ENCODE peak calls at places on chromosomes 7 and 10, in nine cellular contexts. One of them, this sample, is unnamed.

GRCh38 chr10:17043586-17043985 is 86.0 kb downstream of the CUBN start:
- DNase-seq in gastrocnemius medialis: no peak
- DNase-seq in left ventricle myocardium inferior: no peak
- DNase-seq in pancreas: no peak
- DNase-seq in neural progenitor cell: no peak
- DNase-seq in OCI-LY7: no peak
- DNase-seq in CD8-positive, alpha-beta T cell: no peak
- DNase-seq in fibroblast of lung: no peak
- DNase-seq in IMR-90: no peak
- DNase-seq in this sample: no peak

GRCh38 chr10:66819691-66820090 is 106.1 kb upstream of the LRRTM3 start:
- DNase-seq in left ventricle myocardium inferior: no peak
- DNase-seq in fibroblast of lung: no peak
- DNase-seq in gastrocnemius medialis: no peak
- DNase-seq in CD8-positive, alpha-beta T cell: no peak
- DNase-seq in IMR-90: no peak
- DNase-seq in pancreas: no peak
- DNase-seq in neural progenitor cell: no peak
- DNase-seq in OCI-LY7: no peak
- DNase-seq in this sample: no peak

GRCh38 chr10:70265032-70265689 is 18.6 kb downstream of the NPFFR1 start:
- DNase-seq in CD8-positive, alpha-beta T cell: no peak
- DNase-seq in fibroblast of lung: no peak
- DNase-seq in pancreas: no peak
- DNase-seq in OCI-LY7: peak; percentile 78
- DNase-seq in left ventricle myocardium inferior: no peak
- DNase-seq in IMR-90: no peak
- DNase-seq in gastrocnemius medialis: no peak
- DNase-seq in neural progenitor cell: peak; percentile 74
- DNase-seq in this sample: no peak

GRCh38 chr10:75104842-75105241 is 6.6 kb upstream of the SAMD8 start:
- DNase-seq in neural progenitor cell: no peak
- DNase-seq in CD8-positive, alpha-beta T cell: no peak
- DNase-seq in left ventricle myocardium inferior: no peak
- DNase-seq in OCI-LY7: no peak
- DNase-seq in IMR-90: no peak
- DNase-seq in pancreas: no peak
- DNase-seq in fibroblast of lung: no peak
- DNase-seq in gastrocnemius medialis: no peak
- DNase-seq in this sample: no peak

GRCh38 chr10:86798636-86799035 is 42.2 kb downstream of the BMPR1A start:
- DNase-seq in OCI-LY7: no peak
- DNase-seq in IMR-90: peak; percentile 51
- DNase-seq in gastrocnemius medialis: no peak
- DNase-seq in left ventricle myocardium inferior: no peak
- DNase-seq in neural progenitor cell: no peak
- DNase-seq in CD8-positive, alpha-beta T cell: no peak
- DNase-seq in fibroblast of lung: peak; percentile 41
- DNase-seq in pancreas: no peak
- DNase-seq in this sample: no peak

GRCh38 chr10:125343118-125343752 is 182.9 kb upstream of the CTBP2 start:
- DNase-seq in neural progenitor cell: peak; percentile 50
- DNase-seq in pancreas: no peak
- DNase-seq in fibroblast of lung: peak; percentile 16
- DNase-seq in left ventricle myocardium inferior: no peak
- DNase-seq in gastrocnemius medialis: no peak
- DNase-seq in OCI-LY7: peak; percentile 20
- DNase-seq in IMR-90: peak; percentile 36
- DNase-seq in CD8-positive, alpha-beta T cell: no peak
- DNase-seq in this sample: no peak

GRCh38 chr7:50307368-50308012 is 3.0 kb downstream of the IKZF1 start:
- DNase-seq in gastrocnemius medialis: no peak
- DNase-seq in neural progenitor cell: peak; percentile 48
- DNase-seq in pancreas: no peak
- DNase-seq in IMR-90: no peak
- DNase-seq in left ventricle myocardium inferior: no peak
- DNase-seq in OCI-LY7: peak; percentile 88
- DNase-seq in CD8-positive, alpha-beta T cell: peak; percentile 54
- DNase-seq in fibroblast of lung: no peak
- DNase-seq in this sample: no peak

GRCh38 chr7:133409421-133409820 is 156.5 kb downstream of the EXOC4 start:
- DNase-seq in CD8-positive, alpha-beta T cell: no peak
- DNase-seq in pancreas: no peak
- DNase-seq in fibroblast of lung: no peak
- DNase-seq in neural progenitor cell: no peak
- DNase-seq in OCI-LY7: no peak
- DNase-seq in left ventricle myocardium inferior: no peak
- DNase-seq in gastrocnemius medialis: no peak
- DNase-seq in IMR-90: no peak
- DNase-seq in this sample: no peak

GRCh38 chr10:72056113-72056512 is 32.2 kb downstream of the SPOCK2 start:
- DNase-seq in gastrocnemius medialis: no peak
- DNase-seq in OCI-LY7: no peak
- DNase-seq in left ventricle myocardium inferior: peak; percentile 45
- DNase-seq in CD8-positive, alpha-beta T cell: no peak
- DNase-seq in pancreas: peak; percentile 76
- DNase-seq in fibroblast of lung: no peak
- DNase-seq in IMR-90: no peak
- DNase-seq in neural progenitor cell: no peak
- DNase-seq in this sample: no peak

GRCh38 chr10:72058989-72059842 is 29.1 kb downstream of the SPOCK2 start:
- DNase-seq in IMR-90: no peak
- DNase-seq in CD8-positive, alpha-beta T cell: no peak
- DNase-seq in OCI-LY7: no peak
- DNase-seq in fibroblast of lung: peak; percentile 24
- DNase-seq in pancreas: no peak
- DNase-seq in left ventricle myocardium inferior: no peak
- DNase-seq in gastrocnemius medialis: no peak
- DNase-seq in neural progenitor cell: no peak
- DNase-seq in this sample: no peak

GRCh38 chr10:72059843-72060822 is 28.2 kb downstream of the SPOCK2 start:
- DNase-seq in OCI-LY7: no peak
- DNase-seq in neural progenitor cell: no peak
- DNase-seq in fibroblast of lung: no peak
- DNase-seq in gastrocnemius medialis: no peak
- DNase-seq in left ventricle myocardium inferior: no peak
- DNase-seq in CD8-positive, alpha-beta T cell: no peak
- DNase-seq in pancreas: no peak
- DNase-seq in IMR-90: no peak
- DNase-seq in this sample: no peak

GRCh38 chr10:72056932-72057751 is 31.2 kb downstream of the SPOCK2 start:
- DNase-seq in gastrocnemius medialis: no peak
- DNase-seq in IMR-90: no peak
- DNase-seq in pancreas: peak; percentile 71
- DNase-seq in left ventricle myocardium inferior: no peak
- DNase-seq in CD8-positive, alpha-beta T cell: no peak
- DNase-seq in fibroblast of lung: no peak
- DNase-seq in OCI-LY7: no peak
- DNase-seq in neural progenitor cell: no peak
- DNase-seq in this sample: no peak

DNA sequence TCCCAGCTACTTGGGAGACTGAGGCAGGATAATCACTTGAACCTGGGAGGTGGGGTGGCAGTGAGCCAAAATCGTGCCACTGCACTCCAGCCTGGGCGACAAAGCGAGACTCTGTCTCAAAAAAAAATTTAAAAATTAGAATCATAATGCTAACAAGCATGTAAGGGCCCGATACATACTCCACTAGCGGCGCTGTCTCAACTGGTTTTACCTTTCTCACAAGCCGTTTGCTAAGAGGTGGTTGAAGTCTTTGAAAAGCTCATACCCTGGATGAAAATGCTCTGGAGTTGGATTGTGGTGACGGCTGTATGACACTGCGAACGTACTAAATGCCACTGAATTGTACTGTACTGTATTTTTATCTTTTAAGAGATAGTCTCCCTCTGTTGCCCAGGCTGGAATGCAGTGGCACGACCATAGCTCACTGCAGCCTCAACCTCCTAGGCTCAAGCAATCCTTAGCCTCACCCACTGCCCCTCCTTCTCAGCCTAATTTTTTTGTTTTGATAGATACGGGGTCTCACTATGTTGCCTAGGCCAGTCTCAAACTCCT is 29.9 kb downstream of the SPOCK2 start:
- DNase-seq in fibroblast of lung: no peak
- DNase-seq in gastrocnemius medialis: no peak
- DNase-seq in left ventricle myocardium inferior: no peak
- DNase-seq in pancreas: no peak
- DNase-seq in OCI-LY7: no peak
- DNase-seq in CD8-positive, alpha-beta T cell: no peak
- DNase-seq in neural progenitor cell: no peak
- DNase-seq in IMR-90: no peak
- DNase-seq in this sample: no peak
- H3K4me1 ChIP-seq in fibroblast of lung: no peaks in the 10 kb centered on the region
- H3K4me1 ChIP-seq in gastrocnemius medialis: no peaks in the 10 kb centered on the region
- H3K4me1 ChIP-seq in left ventricle myocardium inferior: peaks cover 28% of the 10 kb centered on the region
- H3K4me1 ChIP-seq in pancreas: peaks cover 22% of the 10 kb centered on the region
- H3K4me1 ChIP-seq in OCI-LY7: no peaks in the 10 kb centered on the region
- H3K4me1 ChIP-seq in CD8-positive, alpha-beta T cell: peaks cover 8% of the 10 kb centered on the region
- H3K4me1 ChIP-seq in neural progenitor cell: peaks cover 7% of the 10 kb centered on the region
- H3K4me1 ChIP-seq in IMR-90: no peaks in the 10 kb centered on the region
- H3K4me1 ChIP-seq in this sample: no peaks in the 10 kb centered on the region

DNA sequence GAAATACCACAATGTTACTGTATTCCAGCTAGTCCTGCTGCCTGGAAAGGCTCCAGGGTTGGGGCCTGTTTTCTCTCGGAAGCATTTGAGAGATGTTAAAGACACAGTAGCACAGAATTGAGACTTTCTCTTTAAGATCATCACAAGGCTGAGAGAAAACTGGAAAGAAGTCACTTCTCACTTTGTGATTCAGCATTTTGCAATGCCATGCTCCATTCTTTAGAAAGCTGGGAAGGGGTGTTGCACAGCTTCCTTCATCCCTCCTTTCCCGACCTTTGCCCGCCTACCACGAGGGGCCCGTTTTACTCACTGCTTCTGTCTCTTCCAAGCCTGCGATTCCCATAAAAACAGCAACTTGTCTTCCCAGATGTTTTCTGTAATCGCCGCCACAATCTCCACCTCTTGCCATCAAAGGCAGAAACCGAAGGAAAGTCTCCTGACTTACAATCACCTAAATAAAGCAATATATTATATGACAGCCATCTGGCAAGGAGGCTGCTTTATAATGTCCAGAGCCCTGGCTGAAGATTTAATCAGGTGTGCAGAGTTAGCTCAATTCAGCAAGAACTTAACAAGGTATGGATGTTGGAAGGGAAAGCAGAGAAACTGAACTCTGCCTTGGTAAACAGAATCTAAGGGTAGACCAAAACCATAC is 18.9 kb downstream of the NOD1 start:
- DNase-seq in gastrocnemius medialis: no peak
- DNase-seq in fibroblast of lung: peak; percentile 96
- DNase-seq in pancreas: no peak
- DNase-seq in left ventricle myocardium inferior: no peak
- DNase-seq in CD8-positive, alpha-beta T cell: no peak
- DNase-seq in neural progenitor cell: no peak
- DNase-seq in IMR-90: peak; percentile 95
- DNase-seq in OCI-LY7: no peak
- DNase-seq in this sample: peak; percentile 72
- H3K27ac ChIP-seq in gastrocnemius medialis: no peak overlapping the region
- H3K27ac ChIP-seq in fibroblast of lung: peak overlapping the region; percentile 84
- H3K27ac ChIP-seq in pancreas: no peak overlapping the region
- H3K27ac ChIP-seq in left ventricle myocardium inferior: peak overlapping the region; percentile 27
- H3K27ac ChIP-seq in CD8-positive, alpha-beta T cell: no peak overlapping the region
- H3K27ac ChIP-seq in neural progenitor cell: no peak overlapping the region
- H3K27ac ChIP-seq in IMR-90: peak overlapping the region; percentile 61
- H3K27ac ChIP-seq in OCI-LY7: no peak overlapping the region
- H3K27ac ChIP-seq in this sample: peak overlapping the region; percentile 52

GRCh38 chr10:113059001-113059780 is 109.1 kb downstream of the TCF7L2 start:
- DNase-seq in left ventricle myocardium inferior: peak; percentile 28
- DNase-seq in pancreas: no peak
- DNase-seq in IMR-90: peak; percentile 71
- DNase-seq in CD8-positive, alpha-beta T cell: no peak
- DNase-seq in neural progenitor cell: peak; percentile 49
- DNase-seq in OCI-LY7: no peak
- DNase-seq in gastrocnemius medialis: no peak
- DNase-seq in fibroblast of lung: peak; percentile 73
- DNase-seq in this sample: no peak
- H3K4me1 ChIP-seq in left ventricle myocardium inferior: peaks cover 77% of the 10 kb centered on the region
- H3K4me1 ChIP-seq in pancreas: peaks cover 35% of the 10 kb centered on the region
- H3K4me1 ChIP-seq in IMR-90: peaks cover 37% of the 10 kb centered on the region
- H3K4me1 ChIP-seq in CD8-positive, alpha-beta T cell: peaks cover 15% of the 10 kb centered on the region
- H3K4me1 ChIP-seq in neural progenitor cell: peaks cover 84% of the 10 kb centered on the region
- H3K4me1 ChIP-seq in OCI-LY7: no peaks in the 10 kb centered on the region
- H3K4me1 ChIP-seq in gastrocnemius medialis: peaks cover 30% of the 10 kb centered on the region
- H3K4me1 ChIP-seq in fibroblast of lung: peaks cover 31% of the 10 kb centered on the region
- H3K4me1 ChIP-seq in this sample: peaks cover 66% of the 10 kb centered on the region

GRCh38 chr10:63516207-63516606 is 5.0 kb upstream of the REEP3 start:
- DNase-seq in gastrocnemius medialis: no peak
- DNase-seq in CD8-positive, alpha-beta T cell: no peak
- DNase-seq in OCI-LY7: no peak
- DNase-seq in left ventricle myocardium inferior: no peak
- DNase-seq in IMR-90: no peak
- DNase-seq in neural progenitor cell: no peak
- DNase-seq in fibroblast of lung: no peak
- DNase-seq in pancreas: no peak
- DNase-seq in this sample: no peak

GRCh38 chr10:63520463-63521388 is 475 bp upstream of the REEP3 start:
- DNase-seq in neural progenitor cell: peak; percentile 90
- DNase-seq in OCI-LY7: peak; percentile 76
- DNase-seq in fibroblast of lung: peak; percentile 80
- DNase-seq in IMR-90: peak; percentile 28
- DNase-seq in CD8-positive, alpha-beta T cell: peak; percentile 2
- DNase-seq in pancreas: no peak
- DNase-seq in left ventricle myocardium inferior: peak; percentile 76
- DNase-seq in gastrocnemius medialis: peak; percentile 34
- DNase-seq in this sample: no peak

GRCh38 chr10:63521389-63522128 is at the start of gene REEP3:
- DNase-seq in IMR-90: peak; percentile 75
- DNase-seq in fibroblast of lung: peak; percentile 78
- DNase-seq in left ventricle myocardium inferior: peak; percentile 70
- DNase-seq in gastrocnemius medialis: peak; percentile 42
- DNase-seq in CD8-positive, alpha-beta T cell: peak; percentile 15
- DNase-seq in pancreas: peak; percentile 87
- DNase-seq in OCI-LY7: peak; percentile 79
- DNase-seq in neural progenitor cell: peak; percentile 95
- DNase-seq in this sample: no peak

GRCh38 chr10:63522129-63522687 is 1.0 kb downstream of the REEP3 start:
- DNase-seq in IMR-90: peak; percentile 47
- DNase-seq in fibroblast of lung: peak; percentile 39
- DNase-seq in neural progenitor cell: no peak
- DNase-seq in OCI-LY7: peak; percentile 44
- DNase-seq in left ventricle myocardium inferior: no peak
- DNase-seq in pancreas: no peak
- DNase-seq in CD8-positive, alpha-beta T cell: no peak
- DNase-seq in gastrocnemius medialis: no peak
- DNase-seq in this sample: no peak

DNA sequence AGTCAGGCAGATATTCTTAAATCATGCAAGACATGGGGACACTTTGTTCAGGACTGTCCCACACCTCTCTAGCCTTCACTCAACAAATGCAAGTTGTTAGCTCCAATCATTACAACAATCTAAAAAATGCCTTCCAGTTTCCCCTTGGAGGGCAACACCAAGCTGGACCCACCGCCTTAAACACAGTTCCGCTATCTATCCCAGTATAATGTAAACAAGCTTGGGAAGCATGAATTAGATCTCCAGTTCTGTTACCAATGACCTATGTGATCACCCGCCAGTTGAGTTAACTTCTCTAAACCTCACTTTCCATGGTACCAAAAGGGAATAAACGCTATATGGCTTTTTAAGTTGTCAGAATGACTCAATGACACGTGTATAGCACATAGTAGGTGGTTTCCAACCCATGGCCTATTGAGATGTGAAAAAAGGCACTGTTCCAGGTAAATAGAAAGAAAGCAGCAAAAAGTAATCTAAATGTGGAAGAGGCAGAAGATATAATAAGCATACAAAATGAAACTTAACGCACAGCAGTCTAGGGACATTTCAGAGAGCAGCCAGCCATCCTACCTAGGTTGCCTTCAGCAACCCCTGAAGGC is 2.4 kb upstream of the REEP3 start:
- DNase-seq in OCI-LY7: no peak
- DNase-seq in CD8-positive, alpha-beta T cell: no peak
- DNase-seq in fibroblast of lung: no peak
- DNase-seq in gastrocnemius medialis: no peak
- DNase-seq in pancreas: no peak
- DNase-seq in neural progenitor cell: no peak
- DNase-seq in left ventricle myocardium inferior: no peak
- DNase-seq in IMR-90: no peak
- DNase-seq in this sample: no peak
- H3K27ac ChIP-seq in OCI-LY7: no peak overlapping the region
- H3K27ac ChIP-seq in CD8-positive, alpha-beta T cell: no peak overlapping the region
- H3K27ac ChIP-seq in fibroblast of lung: no peak overlapping the region
- H3K27ac ChIP-seq in gastrocnemius medialis: no peak overlapping the region
- H3K27ac ChIP-seq in pancreas: no peak overlapping the region
- H3K27ac ChIP-seq in neural progenitor cell: no peak overlapping the region
- H3K27ac ChIP-seq in left ventricle myocardium inferior: peak overlapping the region; percentile 99
- H3K27ac ChIP-seq in IMR-90: no peak overlapping the region
- H3K27ac ChIP-seq in this sample: no peak overlapping the region